ENCODE peak calls at places on chromosomes 7 and 10, in four cellular contexts. One of them, this sample, is unnamed.

GRCh38 chr7:47438411-47439029 is 143.4 kb downstream of the TNS3 start:
- DNase-seq in ovary: no peak
- DNase-seq in uterus: no peak
- DNase-seq in heart left ventricle: no peak
- DNase-seq in this sample: no peak

GRCh38 chr7:3960045-3960772 is 659.2 kb downstream of the SDK1 start:
- DNase-seq in ovary: no peak
- DNase-seq in uterus: no peak
- DNase-seq in heart left ventricle: no peak
- DNase-seq in this sample: no peak

GRCh38 chr7:90599892-90600555 is 3.9 kb downstream of the CDK14 start:
- DNase-seq in ovary: no peak
- DNase-seq in uterus: no peak
- DNase-seq in heart left ventricle: no peak
- DNase-seq in this sample: no peak

GRCh38 chr10:49752584-49752983 is 9.5 kb downstream of the OGDHL start:
- DNase-seq in ovary: no peak
- DNase-seq in uterus: no peak
- DNase-seq in heart left ventricle: no peak
- DNase-seq in this sample: no peak

GRCh38 chr10:116878123-116878522 is 28.8 kb downstream of the ENO4 start:
- DNase-seq in ovary: no peak
- DNase-seq in uterus: no peak
- DNase-seq in heart left ventricle: no peak
- DNase-seq in this sample: no peak

GRCh38 chr7:158273138-158273651 is 314.4 kb downstream of the PTPRN2 start:
- DNase-seq in ovary: no peak
- DNase-seq in uterus: no peak
- DNase-seq in heart left ventricle: no peak
- DNase-seq in this sample: no peak

GRCh38 chr7:114026486-114027089 is 107.8 kb upstream of the PPP1R3A start:
- DNase-seq in ovary: no peak
- DNase-seq in uterus: no peak
- DNase-seq in heart left ventricle: no peak
- DNase-seq in this sample: peak; percentile 18

GRCh38 chr10:102963237-102963886 is 45.3 kb downstream of the CNNM2 start:
- DNase-seq in ovary: no peak
- DNase-seq in uterus: no peak
- DNase-seq in heart left ventricle: no peak
- DNase-seq in this sample: no peak

GRCh38 chr10:6995846-6996245 is 415.0 kb downstream of the SFMBT2 start:
- DNase-seq in ovary: no peak
- DNase-seq in uterus: no peak
- DNase-seq in heart left ventricle: no peak
- DNase-seq in this sample: no peak

GRCh38 chr7:75649462-75649861 is 89.3 kb downstream of the HIP1 start:
- DNase-seq in ovary: no peak
- DNase-seq in uterus: no peak
- DNase-seq in heart left ventricle: no peak
- DNase-seq in this sample: no peak

GRCh38 chr7:128357366-128357662 is 4.2 kb downstream of the PRRT4 start:
- DNase-seq in ovary: no peak
- DNase-seq in uterus: no peak
- DNase-seq in heart left ventricle: no peak
- DNase-seq in this sample: no peak

GRCh38 chr7:55336540-55336939 is 28.6 kb upstream of the LANCL2 start:
- DNase-seq in ovary: no peak
- DNase-seq in uterus: no peak
- DNase-seq in heart left ventricle: no peak
- DNase-seq in this sample: no peak

GRCh38 chr7:11427686-11428273 is 404.2 kb downstream of the THSD7A start:
- DNase-seq in ovary: no peak
- DNase-seq in uterus: no peak
- DNase-seq in heart left ventricle: no peak
- DNase-seq in this sample: peak; percentile 29

GRCh38 chr7:79050592-79050991 is 402.9 kb downstream of the MAGI2 start:
- DNase-seq in ovary: peak; percentile 11
- DNase-seq in uterus: no peak
- DNase-seq in heart left ventricle: no peak
- DNase-seq in this sample: no peak

GRCh38 chr10:103040424-103040823 is 122.3 kb downstream of the CNNM2 start:
- DNase-seq in ovary: no peak
- DNase-seq in uterus: no peak
- DNase-seq in heart left ventricle: no peak
- DNase-seq in this sample: no peak

GRCh38 chr7:20107582-20107981 is 109.6 kb downstream of the MACC1 start:
- DNase-seq in ovary: no peak
- DNase-seq in uterus: no peak
- DNase-seq in heart left ventricle: no peak
- DNase-seq in this sample: no peak

DNA sequence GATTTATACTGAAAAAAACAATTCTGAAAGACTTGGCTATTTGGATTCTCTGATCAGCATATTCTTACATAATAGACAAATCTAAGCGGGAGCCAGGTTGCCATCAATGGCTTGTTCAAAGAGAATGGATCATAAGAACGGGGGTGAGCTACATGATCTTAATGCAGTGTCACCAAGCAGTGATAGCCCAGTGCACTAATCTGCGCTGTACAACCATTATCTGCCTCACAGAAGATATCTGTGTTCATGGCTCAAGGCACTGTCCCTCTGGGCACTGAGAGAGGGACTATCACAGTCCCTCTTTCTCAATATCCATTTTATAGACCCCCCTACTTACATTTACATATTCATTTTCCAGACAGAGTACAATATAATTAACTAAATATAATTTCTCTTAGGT is 22.9 kb upstream of the PRKAR2B start:
- DNase-seq in ovary: no peak
- DNase-seq in uterus: no peak
- DNase-seq in heart left ventricle: no peak
- DNase-seq in this sample: no peak
- H3K9me3 ChIP-seq in ovary: peaks cover 7% of the 10 kb centered on the region
- H3K9me3 ChIP-seq in uterus: no peaks in the 10 kb centered on the region
- H3K9me3 ChIP-seq in heart left ventricle: no peaks in the 10 kb centered on the region
- H3K9me3 ChIP-seq in this sample: no peaks in the 10 kb centered on the region

DNA sequence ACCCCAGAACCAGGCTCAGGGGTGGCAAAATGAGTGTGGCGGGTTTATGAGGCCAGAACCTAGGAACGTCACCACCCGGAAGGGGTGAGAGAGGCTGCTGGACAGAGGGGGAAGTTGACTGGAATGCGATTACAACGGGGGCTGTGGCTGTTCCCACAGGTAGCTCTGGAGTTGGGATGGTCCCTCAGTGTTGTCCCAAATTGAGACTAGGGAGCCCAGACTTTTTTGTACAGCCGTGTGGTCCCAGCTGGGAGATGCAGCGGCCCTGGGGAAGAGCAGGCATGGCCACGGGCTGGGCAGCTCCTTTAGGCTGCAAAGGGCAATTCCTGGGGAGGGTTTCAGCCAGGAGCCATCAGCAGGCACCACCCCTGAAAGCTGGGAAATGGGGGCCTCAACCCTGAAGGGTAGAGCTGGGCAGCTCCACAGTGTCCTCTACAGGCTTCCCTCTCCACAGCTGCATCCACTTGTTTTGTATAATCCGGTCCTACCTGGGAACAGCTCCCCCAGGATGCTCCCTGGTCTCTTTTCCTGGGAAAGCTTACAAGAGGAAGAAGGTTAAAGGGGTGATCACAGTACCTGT is 11.0 kb upstream of the GDF10 start:
- DNase-seq in ovary: no peak
- DNase-seq in uterus: no peak
- DNase-seq in heart left ventricle: no peak
- DNase-seq in this sample: no peak
- TF ChIP-seq CTCF in ovary: no peak
- TF ChIP-seq CTCF in uterus: no peak
- TF ChIP-seq CTCF in heart left ventricle: no peak
- TF ChIP-seq CTCF in this sample: no peak

DNA sequence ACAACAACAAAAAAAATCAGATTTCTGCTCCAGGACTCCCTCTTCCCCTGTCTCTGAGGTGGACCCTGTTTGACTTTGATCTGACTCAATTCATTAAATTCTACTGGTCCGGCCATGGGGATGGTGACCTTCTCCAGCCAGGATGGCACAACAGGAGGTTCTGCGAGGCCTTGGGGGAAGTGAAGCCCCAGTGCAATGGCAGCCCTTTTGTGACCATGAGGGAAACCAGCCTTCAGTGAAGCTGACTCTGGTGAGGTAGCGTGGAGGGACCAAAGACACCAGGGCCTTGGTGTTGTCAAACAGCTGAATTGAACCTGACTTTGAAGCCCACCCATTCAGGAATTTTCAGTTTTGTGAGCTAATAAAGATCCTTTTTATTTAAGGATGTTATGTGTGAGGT is 44.5 kb downstream of the NPTX2 start:
- DNase-seq in ovary: no peak
- DNase-seq in uterus: no peak
- DNase-seq in heart left ventricle: no peak
- DNase-seq in this sample: no peak
- H3K9me3 ChIP-seq in ovary: no peaks in the 10 kb centered on the region
- H3K9me3 ChIP-seq in uterus: no peaks in the 10 kb centered on the region
- H3K9me3 ChIP-seq in heart left ventricle: peaks cover 11% of the 10 kb centered on the region
- H3K9me3 ChIP-seq in this sample: no peaks in the 10 kb centered on the region

GRCh38 chr7:105797652-105798051 is 78.7 kb downstream of the ATXN7L1 start:
- DNase-seq in ovary: no peak
- DNase-seq in uterus: no peak
- DNase-seq in heart left ventricle: no peak
- DNase-seq in this sample: no peak
- TF ChIP-seq CTCF in ovary: no peak
- TF ChIP-seq CTCF in uterus: no peak
- TF ChIP-seq CTCF in heart left ventricle: no peak
- TF ChIP-seq CTCF in this sample: no peak

GRCh38 chr10:71945819-71946474 is 18.2 kb upstream of the CHST3 start:
- DNase-seq in ovary: no peak
- DNase-seq in uterus: no peak
- DNase-seq in heart left ventricle: no peak
- DNase-seq in this sample: no peak
- H3K9me3 ChIP-seq in ovary: peaks cover 3% of the 10 kb centered on the region
- H3K9me3 ChIP-seq in uterus: no peaks in the 10 kb centered on the region
- H3K9me3 ChIP-seq in heart left ventricle: peaks cover 34% of the 10 kb centered on the region
- H3K9me3 ChIP-seq in this sample: peaks cover 18% of the 10 kb centered on the region

GRCh38 chr7:120480930-120481329 is 208.0 kb downstream of the KCND2 start:
- DNase-seq in ovary: no peak
- DNase-seq in uterus: no peak
- DNase-seq in heart left ventricle: no peak
- DNase-seq in this sample: no peak

GRCh38 chr7:120486164-120486563 is 213.2 kb downstream of the KCND2 start:
- DNase-seq in ovary: no peak
- DNase-seq in uterus: no peak
- DNase-seq in heart left ventricle: no peak
- DNase-seq in this sample: no peak

GRCh38 chr7:120475994-120476393 is 203.0 kb downstream of the KCND2 start:
- DNase-seq in ovary: no peak
- DNase-seq in uterus: no peak
- DNase-seq in heart left ventricle: no peak
- DNase-seq in this sample: no peak

DNA sequence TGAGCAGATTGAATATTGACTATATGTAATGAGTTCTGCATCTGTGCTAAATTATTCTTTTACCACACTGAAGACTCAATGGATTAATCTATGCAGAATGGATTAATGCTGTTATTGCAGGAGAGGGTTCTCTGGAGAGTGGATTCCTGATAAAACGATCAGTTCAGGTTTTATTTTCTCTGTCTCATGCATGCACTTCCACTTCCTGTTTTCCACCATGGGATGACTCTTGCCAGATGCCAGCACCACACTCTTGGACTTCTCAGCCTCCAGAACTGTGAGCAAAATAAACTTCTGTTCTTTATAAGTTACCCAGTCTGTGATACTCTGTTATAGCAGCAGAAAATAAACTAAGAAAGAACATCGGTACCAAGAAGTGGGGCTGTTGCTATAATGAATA is 207.5 kb downstream of the KCND2 start:
- DNase-seq in ovary: no peak
- DNase-seq in uterus: no peak
- DNase-seq in heart left ventricle: no peak
- DNase-seq in this sample: no peak
- TF ChIP-seq CTCF in ovary: no peak
- TF ChIP-seq CTCF in uterus: no peak
- TF ChIP-seq CTCF in heart left ventricle: no peak
- TF ChIP-seq CTCF in this sample: no peak

GRCh38 chr7:37659971-37660370 is 23.6 kb upstream of the GPR141 start:
- DNase-seq in ovary: no peak
- DNase-seq in uterus: no peak
- DNase-seq in heart left ventricle: no peak
- DNase-seq in this sample: no peak
- H3K9me3 ChIP-seq in ovary: no peaks in the 10 kb centered on the region
- H3K9me3 ChIP-seq in uterus: no peaks in the 10 kb centered on the region
- H3K9me3 ChIP-seq in heart left ventricle: no peaks in the 10 kb centered on the region
- H3K9me3 ChIP-seq in this sample: no peaks in the 10 kb centered on the region